ENCODE peak calls at places on chromosomes 4 and X, in six cellular contexts. E is NK-92 treated with Interleukin-12 subunit alpha and Interleukin-12 subunit beta, amount 100 ng/mL, for 24 hours; A is H7; D is HS-5; F is astrocyte of the spinal cord; K is GM12865. X is an unnamed sample.
A peak's percentile ranks its signal among the peaks of the same experiment; 100 is the strongest.

GRCh38 chrX:9724711-9725110 is 40.9 kb downstream of the GPR143 start:
- DNase-seq in E (no peak), A (no peak), D (no peak), F (peak; percentile 23), K (no peak), X (no peak)

GRCh38 chrX:63754141-63754859 is 30.7 kb downstream of the ARHGEF9 start:
- DNase-seq in E (peak; percentile 10), A (no peak), D (no peak), F (peak; percentile 7), K (peak; percentile 44), X (peak; percentile 45)

GRCh38 chr4:25299476-25300203 is 12.9 kb upstream of the ZCCHC4 start:
- DNase-seq in E (no peak), A (peak; percentile 33), D (no peak), F (no peak), K (no peak), X (no peak)

GRCh38 chrX:121322159-121322558 is 274.7 kb downstream of the GLUD2 start:
- DNase-seq in E (no peak), A (no peak), D (no peak), F (no peak), K (no peak), X (no peak)

GRCh38 chr4:2789801-2790582 is 2.9 kb upstream of the SH3BP2 start:
- DNase-seq in E (no peak), A (no peak), D (no peak), F (no peak), K (no peak), X (no peak)

GRCh38 chr4:109916003-109916399 is 3.3 kb downstream of the EGF start:
- DNase-seq in E (no peak), A (no peak), D (no peak), F (no peak), K (peak; percentile 25), X (no peak)

GRCh38 chrX:103664363-103664762 is 22.1 kb downstream of the MORF4L2 start:
- DNase-seq in E (no peak), A (peak; percentile 21), D (no peak), F (no peak), K (no peak), X (no peak)

GRCh38 chr4:7051144-7051495 is 7.9 kb downstream of the TADA2B start:
- DNase-seq in E (no peak), A (no peak), D (no peak), F (no peak), K (no peak), X (no peak)

GRCh38 chrX:7169627-7170026 is 21.7 kb upstream of the PUDP start:
- DNase-seq in E (no peak), A (no peak), D (no peak), F (no peak), K (no peak), X (no peak)

GRCh38 chr4:8920969-8921368 is 49.3 kb upstream of the HMX1 start:
- DNase-seq in E (no peak), A (no peak), D (no peak), F (no peak), K (no peak), X (no peak)

GRCh38 chr4:78774395-78774794 is 1.8 kb upstream of the BMP2K start:
- DNase-seq in E (no peak), A (no peak), D (no peak), F (no peak), K (peak; percentile 66), X (no peak)

GRCh38 chrX:129980043-129980442 is 2.4 kb upstream of the BCORL1 start:
- DNase-seq in E (no peak), A (peak; percentile 85), D (no peak), F (no peak), K (peak; percentile 37), X (peak; percentile 7)

GRCh38 chr4:102454981-102455690 is 46.0 kb upstream of the NFKB1 start:
- DNase-seq in E (no peak), A (no peak), D (no peak), F (no peak), K (no peak), X (no peak)

GRCh38 chrX:102784550-102784949 is 64.0 kb downstream of the GPRASP3 start:
- DNase-seq in E (no peak), A (no peak), D (no peak), F (no peak), K (no peak), X (no peak)

X was measured in retina.